ENCODE peak calls at places on chromosomes 1 and 21, in seven cellular contexts. One of them, this sample, is unnamed.

GRCh38 chr1:80059940-80060339 is 1053.4 kb upstream of the ADGRL4 start:
- DNase-seq in heart right ventricle: no peak
- DNase-seq in heart left ventricle: no peak
- DNase-seq in HFF-Myc: no peak
- DNase-seq in CD4-positive, CD25-positive, alpha-beta regulatory T cell: no peak
- DNase-seq in skeletal muscle cell: no peak
- DNase-seq in GM23338: no peak
- DNase-seq in this sample: no peak

GRCh38 chr1:229005556-229005955 is 265.4 kb upstream of the RAB4A start:
- DNase-seq in heart right ventricle: no peak
- DNase-seq in heart left ventricle: no peak
- DNase-seq in HFF-Myc: no peak
- DNase-seq in CD4-positive, CD25-positive, alpha-beta regulatory T cell: no peak
- DNase-seq in skeletal muscle cell: no peak
- DNase-seq in GM23338: no peak
- DNase-seq in this sample: no peak

GRCh38 chr1:5970623-5971273 is 21.5 kb downstream of the NPHP4 start:
- DNase-seq in heart right ventricle: no peak
- DNase-seq in heart left ventricle: no peak
- DNase-seq in HFF-Myc: no peak
- DNase-seq in CD4-positive, CD25-positive, alpha-beta regulatory T cell: no peak
- DNase-seq in skeletal muscle cell: no peak
- DNase-seq in GM23338: no peak
- DNase-seq in this sample: no peak

GRCh38 chr1:7684132-7684531 is 87.0 kb upstream of the VAMP3 start:
- DNase-seq in heart right ventricle: no peak
- DNase-seq in heart left ventricle: peak
- DNase-seq in HFF-Myc: no peak
- DNase-seq in CD4-positive, CD25-positive, alpha-beta regulatory T cell: no peak
- DNase-seq in skeletal muscle cell: no peak
- DNase-seq in GM23338: no peak
- DNase-seq in this sample: no peak

GRCh38 chr21:38824124-38824822 is 18.5 kb downstream of the ETS2 start:
- DNase-seq in heart right ventricle: no peak
- DNase-seq in heart left ventricle: no peak
- DNase-seq in HFF-Myc: peak
- DNase-seq in CD4-positive, CD25-positive, alpha-beta regulatory T cell: no peak
- DNase-seq in skeletal muscle cell: no peak
- DNase-seq in GM23338: no peak
- DNase-seq in this sample: no peak

GRCh38 chr1:89941110-89941770 is 53.7 kb upstream of the ZNF326 start:
- DNase-seq in heart right ventricle: no peak
- DNase-seq in heart left ventricle: no peak
- DNase-seq in HFF-Myc: no peak
- DNase-seq in CD4-positive, CD25-positive, alpha-beta regulatory T cell: no peak
- DNase-seq in skeletal muscle cell: no peak
- DNase-seq in GM23338: no peak
- DNase-seq in this sample: no peak

GRCh38 chr1:94920061-94920460 is 6.8 kb downstream of the CNN3 start:
- DNase-seq in heart right ventricle: no peak
- DNase-seq in heart left ventricle: no peak
- DNase-seq in HFF-Myc: no peak
- DNase-seq in CD4-positive, CD25-positive, alpha-beta regulatory T cell: no peak
- DNase-seq in skeletal muscle cell: no peak
- DNase-seq in GM23338: no peak
- DNase-seq in this sample: no peak

GRCh38 chr1:89808429-89809117 is 12.3 kb upstream of the LRRC8D start:
- DNase-seq in heart right ventricle: no peak
- DNase-seq in heart left ventricle: no peak
- DNase-seq in HFF-Myc: no peak
- DNase-seq in CD4-positive, CD25-positive, alpha-beta regulatory T cell: no peak
- DNase-seq in skeletal muscle cell: no peak
- DNase-seq in GM23338: peak
- DNase-seq in this sample: no peak

GRCh38 chr21:45202889-45203288 is 84.8 kb downstream of the POFUT2 start:
- DNase-seq in heart right ventricle: no peak
- DNase-seq in heart left ventricle: no peak
- DNase-seq in HFF-Myc: no peak
- DNase-seq in CD4-positive, CD25-positive, alpha-beta regulatory T cell: no peak
- DNase-seq in skeletal muscle cell: no peak
- DNase-seq in GM23338: no peak
- DNase-seq in this sample: no peak

GRCh38 chr21:45454924-45455315 is 50.0 kb downstream of the COL18A1 start:
- DNase-seq in heart right ventricle: no peak
- DNase-seq in heart left ventricle: peak
- DNase-seq in HFF-Myc: no peak
- DNase-seq in CD4-positive, CD25-positive, alpha-beta regulatory T cell: no peak
- DNase-seq in skeletal muscle cell: no peak
- DNase-seq in GM23338: no peak
- DNase-seq in this sample: no peak

GRCh38 chr1:154419620-154420020 is 14.5 kb downstream of the IL6R start:
- DNase-seq in heart right ventricle: peak
- DNase-seq in heart left ventricle: peak
- DNase-seq in HFF-Myc: no peak
- DNase-seq in CD4-positive, CD25-positive, alpha-beta regulatory T cell: no peak
- DNase-seq in skeletal muscle cell: peak
- DNase-seq in GM23338: no peak
- DNase-seq in this sample: peak

GRCh38 chr1:16152521-16153087 is 3.3 kb downstream of the EPHA2 start:
- DNase-seq in heart right ventricle: peak
- DNase-seq in heart left ventricle: peak
- DNase-seq in HFF-Myc: no peak
- DNase-seq in CD4-positive, CD25-positive, alpha-beta regulatory T cell: no peak
- DNase-seq in skeletal muscle cell: no peak
- DNase-seq in GM23338: peak
- DNase-seq in this sample: no peak

GRCh38 chr1:117886101-117886795 is 43.2 kb downstream of the GDAP2 start:
- DNase-seq in heart right ventricle: no peak
- DNase-seq in heart left ventricle: no peak
- DNase-seq in HFF-Myc: peak
- DNase-seq in CD4-positive, CD25-positive, alpha-beta regulatory T cell: no peak
- DNase-seq in skeletal muscle cell: peak
- DNase-seq in GM23338: no peak
- DNase-seq in this sample: no peak

GRCh38 chr1:104132386-104132973 is 382.8 kb downstream of the AMY1C start:
- DNase-seq in heart right ventricle: no peak
- DNase-seq in heart left ventricle: no peak
- DNase-seq in HFF-Myc: no peak
- DNase-seq in CD4-positive, CD25-positive, alpha-beta regulatory T cell: no peak
- DNase-seq in skeletal muscle cell: no peak
- DNase-seq in GM23338: peak
- DNase-seq in this sample: no peak

GRCh38 chr1:153789478-153790148 is 14.4 kb downstream of the SLC27A3 start:
- DNase-seq in heart right ventricle: no peak
- DNase-seq in heart left ventricle: peak
- DNase-seq in HFF-Myc: no peak
- DNase-seq in CD4-positive, CD25-positive, alpha-beta regulatory T cell: no peak
- DNase-seq in skeletal muscle cell: no peak
- DNase-seq in GM23338: peak
- DNase-seq in this sample: no peak

GRCh38 chr1:14120895-14121294 is 420.9 kb downstream of the PRDM2 start:
- DNase-seq in heart right ventricle: no peak
- DNase-seq in heart left ventricle: no peak
- DNase-seq in HFF-Myc: no peak
- DNase-seq in CD4-positive, CD25-positive, alpha-beta regulatory T cell: no peak
- DNase-seq in skeletal muscle cell: no peak
- DNase-seq in GM23338: no peak
- DNase-seq in this sample: no peak

GRCh38 chr1:97304366-97304765 is 582.8 kb downstream of the PTBP2 start:
- DNase-seq in heart right ventricle: no peak
- DNase-seq in heart left ventricle: no peak
- DNase-seq in HFF-Myc: no peak
- DNase-seq in CD4-positive, CD25-positive, alpha-beta regulatory T cell: no peak
- DNase-seq in skeletal muscle cell: no peak
- DNase-seq in GM23338: no peak
- DNase-seq in this sample: no peak

GRCh38 chr1:154454391-154455120 is 47.5 kb upstream of the TDRD10 start:
- DNase-seq in heart right ventricle: no peak
- DNase-seq in heart left ventricle: no peak
- DNase-seq in HFF-Myc: no peak
- DNase-seq in CD4-positive, CD25-positive, alpha-beta regulatory T cell: no peak
- DNase-seq in skeletal muscle cell: no peak
- DNase-seq in GM23338: no peak
- DNase-seq in this sample: no peak

GRCh38 chr1:41740630-41741239 is 178.0 kb downstream of the HIVEP3 start:
- DNase-seq in heart right ventricle: no peak
- DNase-seq in heart left ventricle: no peak
- DNase-seq in HFF-Myc: no peak
- DNase-seq in CD4-positive, CD25-positive, alpha-beta regulatory T cell: no peak
- DNase-seq in skeletal muscle cell: no peak
- DNase-seq in GM23338: no peak
- DNase-seq in this sample: no peak

GRCh38 chr1:26993237-26994019 is at the start of gene TRNP1:
- DNase-seq in heart right ventricle: peak
- DNase-seq in heart left ventricle: peak
- DNase-seq in HFF-Myc: no peak
- DNase-seq in CD4-positive, CD25-positive, alpha-beta regulatory T cell: peak
- DNase-seq in skeletal muscle cell: peak
- DNase-seq in GM23338: peak
- DNase-seq in this sample: peak

GRCh38 chr1:26996665-26997064 is 3.2 kb downstream of the TRNP1 start:
- DNase-seq in heart right ventricle: no peak
- DNase-seq in heart left ventricle: no peak
- DNase-seq in HFF-Myc: no peak
- DNase-seq in CD4-positive, CD25-positive, alpha-beta regulatory T cell: no peak
- DNase-seq in skeletal muscle cell: no peak
- DNase-seq in GM23338: peak
- DNase-seq in this sample: no peak

GRCh38 chr1:26994020-26994745 is 691 bp downstream of the TRNP1 start:
- DNase-seq in heart right ventricle: no peak
- DNase-seq in heart left ventricle: no peak
- DNase-seq in HFF-Myc: no peak
- DNase-seq in CD4-positive, CD25-positive, alpha-beta regulatory T cell: peak
- DNase-seq in skeletal muscle cell: no peak
- DNase-seq in GM23338: peak
- DNase-seq in this sample: no peak

GRCh38 chr1:26996024-26996423 is 2.5 kb downstream of the TRNP1 start:
- DNase-seq in heart right ventricle: no peak
- DNase-seq in heart left ventricle: no peak
- DNase-seq in HFF-Myc: no peak
- DNase-seq in CD4-positive, CD25-positive, alpha-beta regulatory T cell: no peak
- DNase-seq in skeletal muscle cell: no peak
- DNase-seq in GM23338: peak
- DNase-seq in this sample: no peak

DNA sequence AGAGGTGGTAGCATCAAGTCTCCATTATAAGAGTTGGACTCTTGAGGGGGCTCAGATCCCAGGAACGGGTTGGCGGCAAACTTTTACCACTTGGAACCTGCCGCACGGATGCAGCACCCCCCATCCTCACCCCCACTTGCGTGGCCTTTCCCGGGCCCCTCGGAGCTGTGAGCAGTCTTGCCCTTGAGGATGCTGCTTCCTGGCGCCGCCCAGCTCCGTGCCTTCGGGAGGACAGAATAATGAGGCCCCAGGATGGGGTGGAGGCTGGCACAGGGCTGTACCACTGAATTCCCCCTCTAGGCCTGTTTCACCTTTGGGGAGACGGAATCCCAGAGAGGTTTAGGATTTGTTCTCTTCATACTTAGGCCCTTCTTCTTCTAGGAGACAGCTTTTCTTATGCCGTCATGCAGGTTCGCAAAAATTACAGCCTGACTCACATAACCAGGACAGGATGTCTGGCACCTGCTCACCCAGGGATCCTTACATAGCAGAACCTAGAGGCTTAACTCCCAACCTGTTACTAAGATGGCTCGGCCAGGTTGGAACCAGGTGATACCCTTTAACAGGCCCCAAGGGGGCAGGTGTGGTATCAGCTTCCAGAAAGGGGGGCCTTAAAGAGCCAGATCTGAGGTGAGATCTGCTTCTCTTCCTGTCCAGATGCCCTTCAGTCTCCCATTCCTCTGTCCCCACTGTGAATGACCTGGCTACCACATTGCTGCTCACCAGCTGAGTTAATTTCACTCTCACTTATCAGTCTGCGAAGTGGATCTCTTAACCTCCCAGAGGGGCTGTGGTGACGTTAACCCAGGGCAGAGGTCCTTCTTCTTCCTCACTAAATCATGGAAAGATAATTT is 1.5 kb downstream of the TRNP1 start:
- DNase-seq in heart right ventricle: no peak
- DNase-seq in heart left ventricle: no peak
- DNase-seq in HFF-Myc: no peak
- DNase-seq in CD4-positive, CD25-positive, alpha-beta regulatory T cell: no peak
- DNase-seq in skeletal muscle cell: no peak
- DNase-seq in GM23338: peak
- DNase-seq in this sample: no peak
- H3K4me3 ChIP-seq in heart right ventricle: peak
- H3K4me3 ChIP-seq in heart left ventricle: peak
- H3K4me3 ChIP-seq in HFF-Myc: peak
- H3K4me3 ChIP-seq in CD4-positive, CD25-positive, alpha-beta regulatory T cell: no peak
- H3K4me3 ChIP-seq in skeletal muscle cell: peak
- H3K4me3 ChIP-seq in GM23338: peak
- H3K4me3 ChIP-seq in this sample: peak

GRCh38 chr1:22286491-22286890 is 143.6 kb upstream of the WNT4 start:
- DNase-seq in heart right ventricle: no peak
- DNase-seq in heart left ventricle: no peak
- DNase-seq in HFF-Myc: no peak
- DNase-seq in CD4-positive, CD25-positive, alpha-beta regulatory T cell: no peak
- DNase-seq in skeletal muscle cell: no peak
- DNase-seq in GM23338: peak
- DNase-seq in this sample: peak
- H3K4me3 ChIP-seq in heart right ventricle: no peak
- H3K4me3 ChIP-seq in heart left ventricle: no peak
- H3K4me3 ChIP-seq in HFF-Myc: no peak
- H3K4me3 ChIP-seq in CD4-positive, CD25-positive, alpha-beta regulatory T cell: no peak
- H3K4me3 ChIP-seq in skeletal muscle cell: no peak
- H3K4me3 ChIP-seq in GM23338: no peak
- H3K4me3 ChIP-seq in this sample: no peak

DNA sequence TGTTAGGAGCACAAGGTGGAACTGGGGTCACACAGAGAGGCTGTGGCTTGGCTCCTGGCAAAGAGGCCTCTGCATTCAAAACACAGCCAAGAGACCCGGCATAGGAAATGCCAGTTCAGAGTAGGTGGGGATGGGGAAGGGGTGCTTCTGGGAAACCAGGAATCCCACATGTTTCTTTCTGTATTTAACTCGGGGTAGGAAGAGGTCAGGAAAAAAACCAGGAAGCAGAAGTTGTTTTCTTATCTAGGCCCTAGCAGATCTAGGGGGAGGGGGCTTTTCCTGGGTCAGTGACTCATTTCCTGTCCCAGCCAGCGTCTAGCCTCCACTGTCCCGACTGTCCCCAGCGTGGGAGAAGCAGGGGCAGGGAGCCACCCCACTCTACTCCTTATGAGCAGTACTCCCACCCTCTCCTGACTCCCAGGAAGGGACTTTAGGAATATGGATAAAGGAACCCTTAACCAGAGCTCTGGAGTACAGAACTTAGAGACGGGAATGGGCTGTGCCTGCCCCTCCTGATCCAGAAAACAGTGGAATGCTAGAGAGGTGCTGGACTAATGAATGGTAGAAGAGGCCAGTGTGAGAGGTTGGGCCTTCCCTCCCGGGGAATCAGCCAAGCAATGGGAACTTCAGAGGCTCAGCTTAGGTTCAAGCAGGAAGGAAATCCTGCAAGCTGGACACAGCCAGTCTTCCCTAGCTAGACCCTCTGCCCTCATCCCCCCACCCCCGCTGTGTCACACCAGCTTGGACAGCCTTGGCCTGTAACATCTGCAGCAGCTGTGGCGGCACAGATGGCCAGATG is 5.7 kb downstream of the FHL3 start:
- DNase-seq in heart right ventricle: peak
- DNase-seq in heart left ventricle: peak
- DNase-seq in HFF-Myc: no peak
- DNase-seq in CD4-positive, CD25-positive, alpha-beta regulatory T cell: no peak
- DNase-seq in skeletal muscle cell: no peak
- DNase-seq in GM23338: peak
- DNase-seq in this sample: no peak
- H3K4me3 ChIP-seq in heart right ventricle: peak
- H3K4me3 ChIP-seq in heart left ventricle: no peak
- H3K4me3 ChIP-seq in HFF-Myc: peak
- H3K4me3 ChIP-seq in CD4-positive, CD25-positive, alpha-beta regulatory T cell: no peak
- H3K4me3 ChIP-seq in skeletal muscle cell: peak
- H3K4me3 ChIP-seq in GM23338: peak
- H3K4me3 ChIP-seq in this sample: no peak

GRCh38 chr1:147826259-147826658 is 65.9 kb upstream of the GJA5 start:
- DNase-seq in heart right ventricle: no peak
- DNase-seq in heart left ventricle: no peak
- DNase-seq in HFF-Myc: no peak
- DNase-seq in CD4-positive, CD25-positive, alpha-beta regulatory T cell: no peak
- DNase-seq in skeletal muscle cell: no peak
- DNase-seq in GM23338: no peak
- DNase-seq in this sample: no peak
- H3K4me3 ChIP-seq in heart right ventricle: no peak
- H3K4me3 ChIP-seq in heart left ventricle: no peak
- H3K4me3 ChIP-seq in HFF-Myc: no peak
- H3K4me3 ChIP-seq in CD4-positive, CD25-positive, alpha-beta regulatory T cell: no peak
- H3K4me3 ChIP-seq in skeletal muscle cell: no peak
- H3K4me3 ChIP-seq in GM23338: no peak
- H3K4me3 ChIP-seq in this sample: no peak

This sample was measured in stomach.